ENCODE peak calls at places on chromosomes 7 and 10, in five cellular contexts. M, U, P, F and K are unnamed samples.
A peak's percentile ranks its signal among the peaks of the same experiment; 100 is the strongest.

GRCh38 chr10:498760-499435 is 190.6 kb downstream of the DIP2C start:
- DNase-seq in M (no peak), U (no peak), P (no peak), F (no peak), K (no peak)

GRCh38 chr7:79403451-79403850 is 50.0 kb downstream of the MAGI2 start:
- DNase-seq in M (no peak), U (no peak), P (no peak), F (no peak), K (no peak)

GRCh38 chr10:129768437-129769355 is 195.4 kb downstream of the EBF3 start:
- DNase-seq in M (no peak), U (no peak), P (no peak), F (no peak), K (no peak)

GRCh38 chr7:155998328-155998691 is 186.0 kb upstream of the SHH start:
- DNase-seq in M (no peak), U (no peak), P (no peak), F (no peak), K (no peak)

GRCh38 chr10:7706534-7707073 is 3.5 kb downstream of the ITIH2 start:
- DNase-seq in M (no peak), U (no peak), P (peak; percentile 61), F (no peak), K (no peak)

GRCh38 chr10:128008521-128009250 is 101.8 kb downstream of the PTPRE start:
- DNase-seq in M (no peak), U (no peak), P (no peak), F (no peak), K (no peak)

GRCh38 chr7:74587435-74588126 is 69.9 kb upstream of the GTF2I start:
- DNase-seq in M (peak; percentile 87), U (peak; percentile 70), P (no peak), F (peak; percentile 67), K (no peak)

GRCh38 chr7:4612939-4613841 is 68.9 kb upstream of the FOXK1 start:
- DNase-seq in M (peak; percentile 22), U (no peak), P (no peak), F (no peak), K (no peak)

GRCh38 chr7:711093-711966 is 15.2 kb upstream of the DNAAF5 start:
- DNase-seq in M (peak; percentile 81), U (no peak), P (no peak), F (no peak), K (no peak)

GRCh38 chr7:104883718-104884452 is 130.1 kb upstream of the KMT2E start:
- DNase-seq in M (peak; percentile 84), U (peak; percentile 61), P (peak; percentile 76), F (peak; percentile 90), K (peak; percentile 90)

GRCh38 chr7:149197675-149198074 is 2.3 kb downstream of the ZNF282 start:
- DNase-seq in M (no peak), U (no peak), P (no peak), F (no peak), K (no peak)

GRCh38 chr10:49138361-49138891 is 4.6 kb upstream of the FAM170B start:
- DNase-seq in M (no peak), U (no peak), P (no peak), F (no peak), K (no peak)

GRCh38 chr10:12322583-12323131 is 26.7 kb upstream of the CAMK1D start:
- DNase-seq in M (no peak), U (no peak), P (peak; percentile 13), F (no peak), K (no peak)

GRCh38 chr7:40331915-40332314 is 197.1 kb downstream of the SUGCT start:
- DNase-seq in M (no peak), U (no peak), P (no peak), F (no peak), K (no peak)

GRCh38 chr10:93072713-93073538 is 767 bp upstream of the CYP26A1 start:
- DNase-seq in M (peak; percentile 42), U (no peak), P (no peak), F (no peak), K (no peak)

GRCh38 chr7:99794585-99795502 is 10.9 kb upstream of the CYP3A4 start:
- DNase-seq in M (no peak), U (no peak), P (peak; percentile 93), F (no peak), K (no peak)

GRCh38 chr10:34156781-34157425 is 658.2 kb downstream of the PARD3 start:
- DNase-seq in M (no peak), U (no peak), P (no peak), F (no peak), K (no peak)
- TF ChIP-seq FOXM1 in M (no peak), U (no peak), P (no peak), F (no peak), K (no peak)

DNA sequence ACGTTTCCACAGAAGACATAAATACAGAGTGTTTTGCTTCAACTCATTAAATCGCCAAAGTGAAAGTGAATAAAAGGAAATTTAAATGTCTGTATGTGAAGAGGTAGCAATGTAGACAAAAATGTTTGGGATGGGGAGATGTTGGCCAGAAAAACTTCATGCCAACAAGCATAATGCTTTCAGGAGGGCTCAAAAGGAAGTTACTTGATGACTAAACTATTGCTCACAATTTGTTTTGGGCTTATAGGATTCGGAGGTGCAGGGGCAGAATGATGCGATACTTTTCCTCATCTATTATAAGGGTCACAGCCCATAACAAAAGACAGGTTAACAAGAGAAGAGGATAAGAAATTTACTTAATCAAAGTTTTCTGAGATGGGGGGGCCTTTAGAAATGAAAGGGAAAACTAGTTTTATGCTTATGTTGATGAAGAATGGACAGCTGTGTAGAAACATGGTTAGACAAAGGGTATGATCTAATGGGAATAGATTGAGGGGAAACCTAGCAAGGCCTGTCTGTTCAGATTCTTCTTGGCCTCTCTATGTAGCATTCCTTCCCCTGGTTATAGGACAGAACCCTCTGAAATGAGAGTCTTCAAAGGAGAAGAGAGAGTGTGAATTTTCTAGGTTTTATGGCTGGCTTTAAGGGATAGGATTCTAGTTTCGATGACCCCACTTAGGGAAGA is 898.6 kb downstream of the LRMDA start:
- DNase-seq in M (no peak), U (no peak), P (no peak), F (no peak), K (no peak)
- TF ChIP-seq FOXM1 in M (peak; percentile 79), U (no peak), P (no peak), F (no peak), K (no peak)

GRCh38 chr10:126080303-126080825 is 184.0 kb downstream of the FANK1 start:
- DNase-seq in M (no peak), U (no peak), P (no peak), F (no peak), K (no peak)

GRCh38 chr10:126087274-126087673 is 190.9 kb downstream of the FANK1 start:
- DNase-seq in M (no peak), U (no peak), P (no peak), F (no peak), K (no peak)

GRCh38 chr10:126080879-126081331 is 184.5 kb downstream of the FANK1 start:
- DNase-seq in M (no peak), U (no peak), P (no peak), F (no peak), K (no peak)

GRCh38 chr10:126084369-126084768 is 188.0 kb downstream of the FANK1 start:
- DNase-seq in M (no peak), U (no peak), P (no peak), F (no peak), K (no peak)

DNA sequence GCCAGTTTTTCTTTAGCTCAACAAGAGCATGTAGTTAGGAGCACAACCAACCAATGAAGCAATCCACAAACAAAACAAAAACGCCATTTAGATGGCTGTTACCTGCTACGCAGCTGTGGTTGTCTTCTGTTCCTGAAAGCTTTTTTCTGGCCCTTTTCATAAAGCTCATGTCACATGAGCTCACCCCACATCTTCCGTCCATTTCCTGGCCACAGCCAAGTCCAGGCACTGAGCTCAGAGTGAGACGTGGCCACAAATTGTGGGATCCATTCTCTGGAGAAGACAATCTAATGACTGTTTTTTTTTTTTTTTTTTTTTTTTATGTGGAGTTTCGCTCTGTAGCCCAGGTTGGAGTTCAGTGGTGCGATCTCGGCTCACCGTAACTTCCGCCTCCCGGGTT is 185.7 kb downstream of the FANK1 start:
- DNase-seq in M (no peak), U (no peak), P (no peak), F (no peak), K (no peak)
- TF ChIP-seq FOXM1 in M (no peak), U (no peak), P (no peak), F (no peak), K (no peak)

DNA sequence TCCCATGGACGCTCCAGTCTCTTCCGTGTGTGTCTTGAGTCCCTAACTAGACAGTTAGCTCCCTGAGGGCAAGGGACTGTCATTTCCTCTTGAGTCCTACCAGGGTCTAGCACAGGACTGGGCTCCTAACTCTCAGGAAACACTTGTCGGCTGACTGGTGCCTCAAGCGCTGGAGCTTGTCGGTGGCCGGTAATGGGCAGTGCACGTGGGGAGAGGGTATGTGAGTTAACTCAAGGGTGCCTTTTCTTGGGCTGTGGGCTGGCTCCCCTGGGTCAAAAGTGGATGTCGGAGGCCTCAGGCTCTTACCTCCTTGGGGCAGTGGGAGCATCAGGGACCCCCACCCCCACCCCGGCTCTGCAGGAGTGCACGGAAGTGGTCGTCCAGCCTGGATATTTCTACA is 32.9 kb downstream of the ZNF775 start:
- DNase-seq in M (peak; percentile 21), U (no peak), P (no peak), F (no peak), K (no peak)
- TF ChIP-seq FOXM1 in M (no peak), U (no peak), P (no peak), F (no peak), K (no peak)

GRCh38 chr7:12947465-12947864 is 260.0 kb downstream of the ARL4A start:
- DNase-seq in M (no peak), U (no peak), P (no peak), F (no peak), K (no peak)

GRCh38 chr7:12951397-12951801 is 264.0 kb downstream of the ARL4A start:
- DNase-seq in M (no peak), U (no peak), P (no peak), F (no peak), K (no peak)

GRCh38 chr7:12945901-12946300 is 258.5 kb downstream of the ARL4A start:
- DNase-seq in M (no peak), U (no peak), P (no peak), F (no peak), K (no peak)

GRCh38 chr7:12954374-12954773 is 266.9 kb downstream of the ARL4A start:
- DNase-seq in M (no peak), U (no peak), P (no peak), F (no peak), K (no peak)

DNA sequence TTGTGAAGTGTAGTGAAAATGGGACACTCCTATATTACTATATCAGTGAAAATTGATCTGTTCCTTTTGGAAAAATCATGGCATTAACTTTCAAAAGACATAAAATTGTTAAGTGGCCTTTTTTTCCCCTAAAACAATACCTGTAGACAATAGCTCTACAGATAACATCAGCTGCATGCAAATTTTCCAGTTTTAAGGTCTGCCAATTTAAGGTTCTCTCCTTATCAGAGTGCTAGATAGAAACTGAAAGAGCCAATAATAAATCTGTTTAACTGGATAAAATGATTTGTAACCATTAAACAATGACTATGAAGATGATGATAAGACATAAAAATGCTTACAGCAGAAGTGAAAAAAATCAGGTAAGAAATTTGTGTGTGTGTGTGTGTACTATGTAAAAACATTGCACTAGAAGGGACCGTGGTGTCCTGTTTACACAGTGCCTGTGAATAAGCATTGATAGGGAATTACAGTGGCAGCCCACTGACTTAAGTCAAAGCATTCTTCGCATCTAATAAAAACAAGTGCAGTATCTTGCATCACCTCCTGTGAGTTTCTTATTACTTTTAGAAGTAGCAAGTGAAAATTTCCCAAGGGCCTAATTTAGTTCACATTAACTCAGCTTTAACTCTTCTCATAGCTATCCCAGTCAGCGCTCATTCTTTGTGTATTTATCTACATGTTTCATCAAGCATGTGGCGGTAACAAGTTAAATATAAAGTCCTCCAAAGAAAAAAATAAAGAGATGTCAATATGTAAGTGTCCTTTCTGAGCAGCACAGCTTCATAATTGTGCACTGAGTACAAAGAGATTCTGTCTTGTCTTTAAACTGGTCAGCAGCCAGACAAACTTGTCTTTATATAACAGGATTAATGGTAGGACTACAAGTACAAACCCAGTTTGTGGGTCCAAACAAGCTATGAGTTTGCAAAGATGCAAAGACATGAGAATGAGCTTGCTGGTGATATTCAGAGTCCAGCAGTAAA is 261.9 kb downstream of the ARL4A start:
- DNase-seq in M (no peak), U (no peak), P (peak; percentile 60), F (no peak), K (no peak)
- TF ChIP-seq FOXM1 in M (no peak), U (no peak), P (no peak), F (no peak), K (no peak)